ENCODE peak calls at places on chromosomes 16 and 17, in ten cellular contexts. J, V, Q, L, R, G, H, A, B and P are unnamed samples.

GRCh38 chr16:53911506-53911905 is 207.6 kb downstream of the FTO start:
- DNase-seq in H (no peak), A (no peak), V (no peak), L (no peak), Q (no peak), J (no peak), R (no peak), G (no peak), B (no peak), P (no peak)

GRCh38 chr17:81868674-81869220 is 2.4 kb downstream of the ARHGDIA start:
- DNase-seq in J (peak; percentile 93), A (peak; percentile 77), R (no peak), H (no peak), B (no peak), Q (no peak), G (no peak), V (no peak), L (peak; percentile 63), P (no peak)

GRCh38 chr17:38416840-38417209 is 11.4 kb upstream of the ARHGAP23 start:
- DNase-seq in R (no peak), J (no peak), Q (peak; percentile 42), G (no peak), B (no peak), H (peak; percentile 43), A (no peak), L (no peak), V (peak; percentile 17), P (no peak)

GRCh38 chr16:85086347-85087291 is 25.7 kb downstream of the CIBAR2 start:
- DNase-seq in R (no peak), V (peak; percentile 15), H (peak; percentile 42), A (peak; percentile 90), L (peak; percentile 80), J (peak; percentile 44), G (peak; percentile 84), Q (peak; percentile 99), B (peak; percentile 61), P (peak; percentile 87)

GRCh38 chr16:29007865-29008593 is 23.2 kb downstream of the LAT start:
- DNase-seq in B (peak; percentile 38), L (no peak), H (no peak), A (peak; percentile 56), Q (no peak), V (no peak), G (no peak), J (peak; percentile 85), R (no peak), P (no peak)

GRCh38 chr17:57329380-57330214 is 73.3 kb downstream of the MSI2 start:
- DNase-seq in V (no peak), A (no peak), J (no peak), L (no peak), R (no peak), B (no peak), Q (no peak), G (no peak), H (no peak), P (no peak)

GRCh38 chr17:80751070-80751459 is 206.4 kb downstream of the RPTOR start:
- DNase-seq in B (no peak), R (no peak), V (no peak), Q (no peak), A (no peak), L (no peak), J (no peak), G (no peak), H (no peak), P (no peak)

GRCh38 chr17:78258323-78259229 is 27.1 kb downstream of the TMEM235 start:
- DNase-seq in H (peak; percentile 87), G (no peak), A (no peak), V (no peak), J (peak; percentile 77), Q (no peak), L (peak; percentile 76), R (no peak), B (peak; percentile 53), P (no peak)

GRCh38 chr17:31415640-31416502 is 24.4 kb downstream of the RAB11FIP4 start:
- DNase-seq in J (no peak), V (no peak), G (no peak), A (no peak), H (no peak), L (no peak), R (no peak), B (no peak), Q (no peak), P (no peak)

GRCh38 chr17:16911141-16911937 is 60.6 kb downstream of the TNFRSF13B start:
- DNase-seq in A (no peak), H (no peak), B (no peak), G (no peak), L (peak; percentile 44), J (no peak), V (no peak), Q (no peak), R (no peak), P (no peak)

GRCh38 chr17:75723201-75723930 is 2.1 kb downstream of the ITGB4 start:
- DNase-seq in H (no peak), Q (no peak), R (no peak), L (peak; percentile 65), G (no peak), V (no peak), A (peak; percentile 78), B (no peak), J (no peak), P (peak; percentile 70)

GRCh38 chr17:34725008-34725407 is 145.6 kb downstream of the TMEM132E start:
- DNase-seq in A (no peak), L (no peak), Q (no peak), B (no peak), V (peak; percentile 67), H (peak; percentile 47), R (no peak), J (no peak), G (no peak), P (no peak)

GRCh38 chr17:59488805-59489204 is 76.6 kb upstream of the DHX40 start:
- DNase-seq in J (no peak), H (no peak), V (no peak), B (no peak), Q (no peak), G (no peak), A (no peak), L (no peak), R (no peak), P (no peak)

GRCh38 chr16:9206156-9206555 is 114.7 kb downstream of the HAPSTR1 start:
- DNase-seq in V (no peak), L (no peak), R (no peak), J (no peak), A (no peak), Q (no peak), G (no peak), B (no peak), H (no peak), P (no peak)

GRCh38 chr16:48432136-48432535 is 46.9 kb upstream of the SIAH1 start:
- DNase-seq in H (no peak), J (no peak), A (no peak), Q (no peak), R (no peak), V (no peak), G (no peak), L (no peak), B (no peak), P (no peak)

GRCh38 chr17:82272495-82273326 is 789 bp downstream of the CSNK1D start:
- DNase-seq in J (no peak), V (no peak), R (no peak), B (peak; percentile 28), H (peak; percentile 51), Q (peak; percentile 65), L (peak; percentile 62), A (no peak), G (peak; percentile 42), P (no peak)

GRCh38 chr16:53821957-53822625 is 118.1 kb downstream of the FTO start:
- DNase-seq in V (no peak), G (no peak), R (no peak), A (peak; percentile 15), L (no peak), H (no peak), Q (no peak), J (peak; percentile 80), B (no peak), P (no peak)

GRCh38 chr17:40916366-40916765 is 21.1 kb downstream of the KRT23 start:
- DNase-seq in G (no peak), A (no peak), H (no peak), L (no peak), J (no peak), B (no peak), Q (no peak), V (no peak), R (no peak), P (no peak)

GRCh38 chr16:89442588-89442987 is 47.8 kb downstream of the ANKRD11 start:
- DNase-seq in Q (no peak), A (no peak), J (no peak), L (no peak), G (peak; percentile 42), H (no peak), B (no peak), V (no peak), R (no peak), P (no peak)

GRCh38 chr16:50509521-50510341 is 38.5 kb upstream of the NKD1 start:
- DNase-seq in Q (no peak), L (no peak), R (no peak), J (peak; percentile 6), G (peak; percentile 62), A (no peak), B (peak; percentile 27), V (no peak), H (peak; percentile 9), P (no peak)

GRCh38 chr16:15764112-15764511 is 92.7 kb downstream of the MYH11 start:
- DNase-seq in G (no peak), B (no peak), R (no peak), H (no peak), L (no peak), A (no peak), V (no peak), Q (no peak), J (no peak), P (no peak)

GRCh38 chr16:82695806-82696205 is 69.0 kb downstream of the CDH13 start:
- DNase-seq in R (no peak), H (no peak), G (no peak), B (no peak), A (no peak), J (peak; percentile 56), L (no peak), Q (no peak), V (no peak), P (no peak)

GRCh38 chr16:65068151-65068740 is 53.6 kb downstream of the CDH11 start:
- DNase-seq in A (no peak), G (no peak), R (no peak), L (no peak), V (no peak), B (no peak), Q (no peak), H (no peak), J (peak; percentile 69), P (no peak)

GRCh38 chr16:53964145-53964544 is 260.2 kb downstream of the FTO start:
- DNase-seq in V (no peak), J (no peak), B (no peak), H (no peak), L (no peak), A (no peak), G (no peak), R (no peak), Q (no peak), P (no peak)

GRCh38 chr16:79697562-79698112 is 97.1 kb upstream of the MAF start:
- DNase-seq in H (no peak), A (no peak), V (no peak), Q (no peak), G (no peak), L (no peak), J (no peak), B (no peak), R (no peak), P (no peak)

GRCh38 chr17:28967240-28968135 is 16.2 kb upstream of the PHF12 start:
- DNase-seq in H (no peak), B (no peak), Q (no peak), J (no peak), V (no peak), L (no peak), A (no peak), R (no peak), G (no peak), P (no peak)

GRCh38 chr17:79338142-79338541 is 263.5 kb downstream of the ENGASE start:
- DNase-seq in B (no peak), L (no peak), Q (no peak), H (no peak), J (no peak), V (no peak), G (no peak), A (no peak), R (no peak), P (no peak)

GRCh38 chr17:57948555-57949420 is 6.4 kb downstream of the CUEDC1 start:
- DNase-seq in B (no peak), G (no peak), L (no peak), J (peak; percentile 94), A (peak; percentile 97), H (no peak), R (no peak), Q (no peak), V (no peak), P (no peak)